ENCODE peak calls at places on chromosomes 3 and 15, in six cellular contexts. One of them, this sample, is unnamed.
A peak's percentile ranks its signal among the peaks of the same experiment; 100 is the strongest.

GRCh38 chr15:50890751-50891150 is 17.7 kb upstream of the AP4E1 start:
- DNase-seq in pancreas: no peak
- DNase-seq in GM23338: no peak
- DNase-seq in psoas muscle: no peak
- DNase-seq in fibroblast of lung: no peak
- DNase-seq in CD8-positive, alpha-beta memory T cell: no peak
- DNase-seq in this sample: no peak

GRCh38 chr3:28907616-28908015 is 373.3 kb upstream of the RBMS3 start:
- DNase-seq in fibroblast of lung: no peak
- DNase-seq in CD8-positive, alpha-beta memory T cell: no peak
- DNase-seq in GM23338: no peak
- DNase-seq in psoas muscle: no peak
- DNase-seq in pancreas: no peak
- DNase-seq in this sample: no peak

GRCh38 chr3:48472673-48472922 is 26.1 kb downstream of the ATRIP start:
- DNase-seq in psoas muscle: no peak
- DNase-seq in CD8-positive, alpha-beta memory T cell: no peak
- DNase-seq in fibroblast of lung: no peak
- DNase-seq in pancreas: no peak
- DNase-seq in GM23338: peak; percentile 67
- DNase-seq in this sample: no peak

GRCh38 chr3:14701676-14702075 is 26.7 kb downstream of the C3orf20 start:
- DNase-seq in pancreas: no peak
- DNase-seq in fibroblast of lung: no peak
- DNase-seq in psoas muscle: no peak
- DNase-seq in GM23338: no peak
- DNase-seq in CD8-positive, alpha-beta memory T cell: no peak
- DNase-seq in this sample: peak; percentile 33

GRCh38 chr3:18351823-18352744 is 73.1 kb downstream of the SATB1 start:
- DNase-seq in fibroblast of lung: no peak
- DNase-seq in psoas muscle: no peak
- DNase-seq in pancreas: peak; percentile 55
- DNase-seq in GM23338: peak; percentile 30
- DNase-seq in CD8-positive, alpha-beta memory T cell: no peak
- DNase-seq in this sample: peak; percentile 8

GRCh38 chr15:48696627-48697312 is 51.3 kb upstream of the FBN1 start:
- DNase-seq in GM23338: peak; percentile 33
- DNase-seq in fibroblast of lung: no peak
- DNase-seq in psoas muscle: no peak
- DNase-seq in pancreas: no peak
- DNase-seq in CD8-positive, alpha-beta memory T cell: no peak
- DNase-seq in this sample: peak; percentile 54

GRCh38 chr3:46857485-46858341 is 5.5 kb downstream of the MYL3 start:
- DNase-seq in fibroblast of lung: no peak
- DNase-seq in CD8-positive, alpha-beta memory T cell: no peak
- DNase-seq in psoas muscle: no peak
- DNase-seq in GM23338: no peak
- DNase-seq in pancreas: no peak
- DNase-seq in this sample: no peak

GRCh38 chr3:41450416-41451231 is 251.3 kb downstream of the CTNNB1 start:
- DNase-seq in GM23338: peak; percentile 62
- DNase-seq in psoas muscle: no peak
- DNase-seq in fibroblast of lung: peak; percentile 35
- DNase-seq in pancreas: no peak
- DNase-seq in CD8-positive, alpha-beta memory T cell: no peak
- DNase-seq in this sample: no peak

GRCh38 chr3:98763076-98763475 is at the start of gene ST3GAL6:
- DNase-seq in CD8-positive, alpha-beta memory T cell: no peak
- DNase-seq in GM23338: no peak
- DNase-seq in fibroblast of lung: peak; percentile 33
- DNase-seq in psoas muscle: no peak
- DNase-seq in pancreas: peak; percentile 42
- DNase-seq in this sample: peak; percentile 58

GRCh38 chr3:58347984-58348383 is 15.3 kb downstream of the PXK start:
- DNase-seq in psoas muscle: no peak
- DNase-seq in CD8-positive, alpha-beta memory T cell: no peak
- DNase-seq in GM23338: no peak
- DNase-seq in pancreas: no peak
- DNase-seq in fibroblast of lung: no peak
- DNase-seq in this sample: no peak

GRCh38 chr3:58349792-58350626 is 17.3 kb downstream of the PXK start:
- DNase-seq in psoas muscle: no peak
- DNase-seq in GM23338: no peak
- DNase-seq in fibroblast of lung: no peak
- DNase-seq in CD8-positive, alpha-beta memory T cell: no peak
- DNase-seq in pancreas: no peak
- DNase-seq in this sample: no peak

GRCh38 chr3:58351920-58352319 is 19.2 kb downstream of the PXK start:
- DNase-seq in GM23338: peak; percentile 43
- DNase-seq in fibroblast of lung: no peak
- DNase-seq in psoas muscle: no peak
- DNase-seq in pancreas: no peak
- DNase-seq in CD8-positive, alpha-beta memory T cell: no peak
- DNase-seq in this sample: no peak

GRCh38 chr3:58352624-58353023 is 19.9 kb downstream of the PXK start:
- DNase-seq in GM23338: no peak
- DNase-seq in fibroblast of lung: no peak
- DNase-seq in psoas muscle: no peak
- DNase-seq in CD8-positive, alpha-beta memory T cell: no peak
- DNase-seq in pancreas: no peak
- DNase-seq in this sample: no peak

GRCh38 chr3:58350627-58351013 is 17.9 kb downstream of the PXK start:
- DNase-seq in CD8-positive, alpha-beta memory T cell: no peak
- DNase-seq in pancreas: no peak
- DNase-seq in fibroblast of lung: peak; percentile 51
- DNase-seq in GM23338: no peak
- DNase-seq in psoas muscle: no peak
- DNase-seq in this sample: no peak
- H3K36me3 ChIP-seq in CD8-positive, alpha-beta memory T cell: no peaks in the 10 kb centered on the region
- H3K36me3 ChIP-seq in pancreas: no peaks in the 10 kb centered on the region
- H3K36me3 ChIP-seq in fibroblast of lung: no peaks in the 10 kb centered on the region
- H3K36me3 ChIP-seq in GM23338: no peaks in the 10 kb centered on the region
- H3K36me3 ChIP-seq in psoas muscle: no peaks in the 10 kb centered on the region
- H3K36me3 ChIP-seq in this sample: peaks cover 3% of the 10 kb centered on the region

DNA sequence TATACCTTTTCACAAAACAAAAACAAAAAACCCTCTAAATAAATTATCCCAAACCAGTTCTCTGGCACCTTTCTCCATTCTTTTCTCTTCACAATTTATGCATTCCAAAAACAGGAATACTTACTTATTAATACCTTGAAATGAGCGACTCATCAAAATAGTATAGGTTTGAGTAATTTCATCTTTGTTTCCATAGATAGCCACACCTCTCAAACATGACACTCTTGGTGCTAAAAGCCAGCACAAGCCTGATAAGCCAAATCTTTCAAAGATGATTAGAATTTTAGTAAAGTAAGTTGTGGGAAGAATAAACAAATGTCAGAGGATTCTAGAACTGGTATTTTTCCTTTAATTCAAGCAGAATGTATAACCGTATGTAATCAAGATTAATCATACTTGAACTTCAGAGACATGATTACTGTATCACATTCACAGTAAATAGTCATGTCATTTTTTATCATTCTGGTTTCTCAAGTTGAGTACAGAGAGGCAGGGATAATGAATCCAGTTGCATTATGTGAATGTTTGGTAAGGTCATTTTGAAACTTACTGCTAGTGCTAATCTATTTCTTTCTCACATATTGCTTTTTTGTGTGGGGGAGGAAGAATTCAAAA is 12.1 kb upstream of the WDR5B start:
- DNase-seq in fibroblast of lung: no peak
- DNase-seq in GM23338: no peak
- DNase-seq in pancreas: no peak
- DNase-seq in CD8-positive, alpha-beta memory T cell: no peak
- DNase-seq in psoas muscle: no peak
- DNase-seq in this sample: peak; percentile 81
- H3K36me3 ChIP-seq in fibroblast of lung: peaks cover 10% of the 10 kb centered on the region
- H3K36me3 ChIP-seq in GM23338: peaks cover 18% of the 10 kb centered on the region
- H3K36me3 ChIP-seq in pancreas: peaks cover 3% of the 10 kb centered on the region
- H3K36me3 ChIP-seq in CD8-positive, alpha-beta memory T cell: peaks cover 23% of the 10 kb centered on the region
- H3K36me3 ChIP-seq in psoas muscle: peaks cover 12% of the 10 kb centered on the region
- H3K36me3 ChIP-seq in this sample: peaks cover 11% of the 10 kb centered on the region

GRCh38 chr3:9439331-9439730 is 41.9 kb downstream of the SETD5 start:
- DNase-seq in psoas muscle: no peak
- DNase-seq in GM23338: no peak
- DNase-seq in pancreas: no peak
- DNase-seq in CD8-positive, alpha-beta memory T cell: no peak
- DNase-seq in fibroblast of lung: no peak
- DNase-seq in this sample: no peak
- H3K36me3 ChIP-seq in psoas muscle: peaks cover 41% of the 10 kb centered on the region
- H3K36me3 ChIP-seq in GM23338: peaks cover 90% of the 10 kb centered on the region
- H3K36me3 ChIP-seq in pancreas: peaks cover 6% of the 10 kb centered on the region
- H3K36me3 ChIP-seq in CD8-positive, alpha-beta memory T cell: peaks cover 82% of the 10 kb centered on the region
- H3K36me3 ChIP-seq in fibroblast of lung: peaks cover 21% of the 10 kb centered on the region
- H3K36me3 ChIP-seq in this sample: peaks cover 36% of the 10 kb centered on the region

DNA sequence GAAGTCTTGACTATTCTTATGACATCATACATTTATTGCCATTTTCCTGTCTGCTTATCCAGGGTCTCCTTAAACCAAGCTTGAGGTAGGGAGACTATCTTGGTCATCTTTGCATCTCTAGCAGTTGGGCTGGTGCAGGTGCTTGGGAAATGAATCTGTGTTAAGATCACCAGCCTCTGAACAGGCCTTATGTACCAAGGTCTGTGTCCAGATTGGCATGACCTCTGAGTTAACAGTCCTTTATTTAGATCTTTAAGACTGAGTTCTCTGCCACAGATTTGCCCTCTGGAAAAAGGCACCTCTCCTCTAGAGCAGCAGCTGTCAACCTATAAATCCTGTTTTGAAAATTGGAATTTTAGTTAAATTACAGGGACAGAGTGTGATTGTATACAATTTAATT is 35.4 kb downstream of the RAB7A start:
- DNase-seq in GM23338: no peak
- DNase-seq in CD8-positive, alpha-beta memory T cell: no peak
- DNase-seq in pancreas: no peak
- DNase-seq in fibroblast of lung: no peak
- DNase-seq in psoas muscle: no peak
- DNase-seq in this sample: no peak
- H3K36me3 ChIP-seq in GM23338: no peaks in the 10 kb centered on the region
- H3K36me3 ChIP-seq in CD8-positive, alpha-beta memory T cell: no peaks in the 10 kb centered on the region
- H3K36me3 ChIP-seq in pancreas: no peaks in the 10 kb centered on the region
- H3K36me3 ChIP-seq in fibroblast of lung: peaks cover 2% of the 10 kb centered on the region
- H3K36me3 ChIP-seq in psoas muscle: no peaks in the 10 kb centered on the region
- H3K36me3 ChIP-seq in this sample: peaks cover 1% of the 10 kb centered on the region

GRCh38 chr15:82186748-82187415 is 75.7 kb downstream of the EFL1 start:
- DNase-seq in fibroblast of lung: no peak
- DNase-seq in pancreas: no peak
- DNase-seq in CD8-positive, alpha-beta memory T cell: no peak
- DNase-seq in GM23338: no peak
- DNase-seq in psoas muscle: no peak
- DNase-seq in this sample: no peak

GRCh38 chr15:82184776-82185175 is 77.8 kb downstream of the EFL1 start:
- DNase-seq in fibroblast of lung: no peak
- DNase-seq in CD8-positive, alpha-beta memory T cell: no peak
- DNase-seq in pancreas: no peak
- DNase-seq in GM23338: no peak
- DNase-seq in psoas muscle: no peak
- DNase-seq in this sample: no peak

GRCh38 chr15:82183121-82184031 is 79.2 kb downstream of the EFL1 start:
- DNase-seq in CD8-positive, alpha-beta memory T cell: no peak
- DNase-seq in psoas muscle: no peak
- DNase-seq in pancreas: no peak
- DNase-seq in fibroblast of lung: peak; percentile 93
- DNase-seq in GM23338: no peak
- DNase-seq in this sample: no peak

GRCh38 chr15:82186161-82186560 is 76.4 kb downstream of the EFL1 start:
- DNase-seq in psoas muscle: no peak
- DNase-seq in CD8-positive, alpha-beta memory T cell: no peak
- DNase-seq in GM23338: no peak
- DNase-seq in pancreas: no peak
- DNase-seq in fibroblast of lung: no peak
- DNase-seq in this sample: no peak

DNA sequence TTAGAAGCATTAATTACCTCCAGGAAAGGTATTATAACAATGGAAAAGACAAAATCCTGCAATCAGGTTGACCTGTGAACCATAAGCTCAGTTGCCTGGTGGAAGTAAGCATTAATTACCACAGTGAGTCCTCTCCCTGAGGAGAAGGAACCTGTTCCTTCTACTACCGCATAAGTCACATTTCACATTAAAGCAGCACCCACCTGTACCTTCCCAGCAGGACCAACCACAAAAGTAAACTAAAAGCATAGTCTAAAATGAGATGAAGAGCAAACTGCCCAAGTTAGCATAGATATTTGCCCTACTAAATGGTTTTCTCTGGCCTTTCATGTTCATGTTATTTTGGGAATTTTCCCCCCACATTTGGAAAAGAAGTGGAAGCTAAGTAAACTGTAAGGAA is 78.2 kb downstream of the EFL1 start:
- DNase-seq in fibroblast of lung: no peak
- DNase-seq in GM23338: no peak
- DNase-seq in CD8-positive, alpha-beta memory T cell: no peak
- DNase-seq in pancreas: no peak
- DNase-seq in psoas muscle: no peak
- DNase-seq in this sample: no peak
- H3K36me3 ChIP-seq in fibroblast of lung: no peaks in the 10 kb centered on the region
- H3K36me3 ChIP-seq in GM23338: no peaks in the 10 kb centered on the region
- H3K36me3 ChIP-seq in CD8-positive, alpha-beta memory T cell: no peaks in the 10 kb centered on the region
- H3K36me3 ChIP-seq in pancreas: no peaks in the 10 kb centered on the region
- H3K36me3 ChIP-seq in psoas muscle: no peaks in the 10 kb centered on the region
- H3K36me3 ChIP-seq in this sample: no peaks in the 10 kb centered on the region

DNA sequence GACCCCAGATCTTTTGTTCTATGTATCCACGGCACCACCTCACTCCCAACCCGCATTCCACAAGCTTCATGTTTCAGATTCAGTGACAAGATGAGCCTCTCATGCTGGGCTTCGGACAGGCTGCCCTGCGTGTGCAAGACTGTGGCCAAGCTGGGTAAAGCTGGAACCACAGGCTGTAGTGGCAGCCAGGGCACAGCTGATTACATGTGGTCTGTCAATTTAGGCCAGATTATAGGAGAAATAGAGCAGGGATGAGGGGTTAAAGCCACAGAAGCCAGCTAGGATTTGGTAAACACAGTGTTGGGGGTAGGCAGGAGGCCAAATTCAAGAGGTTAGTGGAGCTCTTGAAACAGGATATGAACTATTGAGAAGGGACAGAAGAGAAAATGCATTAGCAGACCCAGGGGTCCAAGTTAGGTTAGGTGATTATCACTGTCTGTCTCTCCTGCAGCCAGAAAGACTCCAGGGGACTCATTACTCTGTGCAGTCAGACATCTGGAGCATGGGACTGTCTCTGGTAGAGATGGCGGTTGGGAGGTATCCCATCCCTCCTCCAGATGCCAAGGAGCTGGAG is 12.9 kb downstream of the SNAPC5 start:
- DNase-seq in psoas muscle: no peak
- DNase-seq in pancreas: no peak
- DNase-seq in fibroblast of lung: no peak
- DNase-seq in GM23338: no peak
- DNase-seq in CD8-positive, alpha-beta memory T cell: no peak
- DNase-seq in this sample: no peak
- H3K36me3 ChIP-seq in psoas muscle: no peaks in the 10 kb centered on the region
- H3K36me3 ChIP-seq in pancreas: no peaks in the 10 kb centered on the region
- H3K36me3 ChIP-seq in fibroblast of lung: peaks cover 4% of the 10 kb centered on the region
- H3K36me3 ChIP-seq in GM23338: peaks cover 19% of the 10 kb centered on the region
- H3K36me3 ChIP-seq in CD8-positive, alpha-beta memory T cell: peaks cover 28% of the 10 kb centered on the region
- H3K36me3 ChIP-seq in this sample: peaks cover 22% of the 10 kb centered on the region

This sample was measured in bronchial epithelial cell.